ENCODE peak calls at places on chromosomes 11 and 22, in nine cellular contexts. Y, F, U, B, E, L, C, W and V are unnamed samples.

GRCh38 chr11:134500621-134501020 is 88.6 kb upstream of the B3GAT1 start:
- DNase-seq in Y (no peak), F (no peak), U (no peak), B (no peak), E (no peak), L (no peak), C (no peak), W (no peak), V (no peak)

GRCh38 chr11:111777094-111778046 is 11.2 kb upstream of the PPP2R1B start:
- DNase-seq in Y (no peak), F (peak), U (peak), B (peak), E (peak), L (peak), C (peak), W (no peak), V (no peak)

GRCh38 chr22:17945851-17946690 is 78.3 kb downstream of the MICAL3 start:
- DNase-seq in Y (no peak), F (no peak), U (no peak), B (no peak), E (no peak), L (no peak), C (no peak), W (no peak), V (no peak)

GRCh38 chr11:65639623-65640482 is 2.0 kb downstream of the SIPA1 start:
- DNase-seq in Y (peak), F (no peak), U (no peak), B (no peak), E (no peak), L (no peak), C (no peak), W (no peak), V (no peak)

GRCh38 chr22:30445438-30445936 is 19.9 kb downstream of the MTFP1 start:
- DNase-seq in Y (no peak), F (no peak), U (no peak), B (peak), E (no peak), L (no peak), C (no peak), W (no peak), V (no peak)

GRCh38 chr22:36860821-36861659 is at the start of gene NCF4:
- DNase-seq in Y (no peak), F (no peak), U (no peak), B (no peak), E (no peak), L (no peak), C (no peak), W (no peak), V (no peak)

GRCh38 chr11:74311352-74311926 is at the start of gene P4HA3:
- DNase-seq in Y (no peak), F (peak), U (no peak), B (peak), E (peak), L (no peak), C (peak), W (peak), V (no peak)

GRCh38 chr11:128161994-128162393 is 425.4 kb downstream of the ETS1 start:
- DNase-seq in Y (no peak), F (no peak), U (no peak), B (no peak), E (no peak), L (no peak), C (no peak), W (no peak), V (no peak)

GRCh38 chr22:44944891-44945600 is 64.8 kb downstream of the PHF21B start:
- DNase-seq in Y (no peak), F (no peak), U (no peak), B (no peak), E (no peak), L (no peak), C (no peak), W (no peak), V (no peak)

GRCh38 chr22:20021196-20022181 is 579 bp downstream of the TANGO2 start:
- DNase-seq in Y (no peak), F (no peak), U (no peak), B (peak), E (peak), L (no peak), C (peak), W (no peak), V (peak)

GRCh38 chr11:26993965-26994446 is at the start of gene FIBIN:
- DNase-seq in Y (no peak), F (peak), U (no peak), B (no peak), E (peak), L (no peak), C (no peak), W (no peak), V (no peak)